ENCODE peak calls at places on chromosomes 2 and 18, in five cellular contexts. O is GM12891, R is heart left ventricle, S is body of pancreas, Z is H54. K is an unnamed sample.

GRCh38 chr18:36809590-36810381 is 19.0 kb downstream of the TPGS2 start:
- DNase-seq in R (no peak), O (peak), S (peak), Z (no peak), K (no peak)

GRCh38 chr2:132793532-132793931 is 123.5 kb upstream of the LYPD1 start:
- DNase-seq in O (no peak), Z (no peak), S (no peak), R (no peak), K (no peak)

GRCh38 chr2:159297042-159297707 is 10.7 kb upstream of the WDSUB1 start:
- DNase-seq in O (no peak), S (no peak), R (no peak), Z (no peak), K (no peak)

GRCh38 chr2:94956797-94957391 is 68.6 kb upstream of the MAL start:
- DNase-seq in O (no peak), Z (peak), S (peak), R (no peak), K (no peak)

GRCh38 chr2:211396815-211397214 is 840.4 kb downstream of the CPS1 start:
- DNase-seq in S (no peak), Z (no peak), R (no peak), O (no peak), K (no peak)

GRCh38 chr18:48201337-48201705 is 207.9 kb downstream of the ZBTB7C start:
- DNase-seq in Z (no peak), O (no peak), S (no peak), R (no peak), K (no peak)

GRCh38 chr18:14920976-14921375 is 173.0 kb downstream of the ANKRD30B start:
- DNase-seq in S (no peak), Z (no peak), O (no peak), R (no peak), K (no peak)

GRCh38 chr2:155115856-155116255 is 417.4 kb downstream of the KCNJ3 start:
- DNase-seq in Z (no peak), R (no peak), O (no peak), S (no peak), K (no peak)

GRCh38 chr2:241894056-241894641 is 24.6 kb downstream of the RTP5 start:
- DNase-seq in S (peak), O (no peak), R (no peak), Z (no peak), K (no peak)

GRCh38 chr2:150476213-150476740 is 11.2 kb downstream of the RND3 start:
- DNase-seq in Z (no peak), O (no peak), R (no peak), S (no peak), K (no peak)
- TF ChIP-seq POLR2A in Z (no peak), O (no peak), R (no peak), S (no peak), K (no peak)

GRCh38 chr2:20594048-20594750 is 56.7 kb downstream of the HS1BP3 start:
- DNase-seq in R (no peak), Z (no peak), S (peak), O (no peak), K (peak)

GRCh38 chr2:20596193-20596972 is 54.5 kb downstream of the HS1BP3 start:
- DNase-seq in Z (no peak), S (no peak), O (no peak), R (no peak), K (no peak)

GRCh38 chr2:20596973-20597867 is 53.7 kb downstream of the HS1BP3 start:
- DNase-seq in Z (no peak), S (peak), O (no peak), R (peak), K (peak)

GRCh38 chr2:20594957-20595356 is 55.9 kb downstream of the HS1BP3 start:
- DNase-seq in O (no peak), S (peak), R (no peak), Z (no peak), K (peak)

DNA sequence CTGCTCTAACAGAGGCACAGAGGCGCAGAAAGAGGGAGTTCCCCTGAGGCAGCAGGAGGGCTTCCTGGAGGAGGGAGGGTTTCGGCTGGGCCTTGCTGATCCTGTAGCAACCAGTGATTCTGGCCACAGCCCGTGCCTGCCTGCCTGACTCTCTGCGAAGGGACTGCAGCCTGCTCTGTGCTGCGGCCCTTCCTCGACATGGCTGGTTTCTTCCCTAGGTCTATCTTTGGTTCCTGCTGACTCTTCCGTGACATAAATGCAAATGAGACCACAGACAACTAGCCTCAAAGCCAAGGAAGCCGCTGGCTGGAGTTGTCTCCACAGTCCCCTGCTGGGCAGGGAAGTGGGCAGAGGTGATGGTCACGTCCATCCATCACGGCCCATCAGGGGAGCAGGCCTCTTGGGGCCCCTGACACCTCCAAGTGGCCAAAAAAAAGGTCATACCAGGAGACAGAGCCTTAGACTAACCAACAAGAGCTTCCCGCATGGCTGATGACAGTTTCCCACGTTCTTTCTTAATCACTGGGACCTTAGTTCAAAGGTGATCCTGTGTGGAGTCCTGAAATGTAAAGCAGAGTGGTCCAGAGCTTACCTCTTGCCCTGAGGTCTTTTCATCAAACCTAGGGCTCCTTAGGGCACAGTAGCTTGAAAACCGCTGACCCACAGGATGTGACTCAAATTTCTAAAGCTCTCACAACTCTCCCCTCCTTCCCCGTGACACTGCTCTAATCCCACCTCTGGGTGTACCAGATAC is 55.3 kb downstream of the HS1BP3 start:
- DNase-seq in O (no peak), R (peak), Z (peak), S (no peak), K (peak)
- TF ChIP-seq POLR2A in O (peak), R (no peak), Z (no peak), S (no peak), K (no peak)

DNA sequence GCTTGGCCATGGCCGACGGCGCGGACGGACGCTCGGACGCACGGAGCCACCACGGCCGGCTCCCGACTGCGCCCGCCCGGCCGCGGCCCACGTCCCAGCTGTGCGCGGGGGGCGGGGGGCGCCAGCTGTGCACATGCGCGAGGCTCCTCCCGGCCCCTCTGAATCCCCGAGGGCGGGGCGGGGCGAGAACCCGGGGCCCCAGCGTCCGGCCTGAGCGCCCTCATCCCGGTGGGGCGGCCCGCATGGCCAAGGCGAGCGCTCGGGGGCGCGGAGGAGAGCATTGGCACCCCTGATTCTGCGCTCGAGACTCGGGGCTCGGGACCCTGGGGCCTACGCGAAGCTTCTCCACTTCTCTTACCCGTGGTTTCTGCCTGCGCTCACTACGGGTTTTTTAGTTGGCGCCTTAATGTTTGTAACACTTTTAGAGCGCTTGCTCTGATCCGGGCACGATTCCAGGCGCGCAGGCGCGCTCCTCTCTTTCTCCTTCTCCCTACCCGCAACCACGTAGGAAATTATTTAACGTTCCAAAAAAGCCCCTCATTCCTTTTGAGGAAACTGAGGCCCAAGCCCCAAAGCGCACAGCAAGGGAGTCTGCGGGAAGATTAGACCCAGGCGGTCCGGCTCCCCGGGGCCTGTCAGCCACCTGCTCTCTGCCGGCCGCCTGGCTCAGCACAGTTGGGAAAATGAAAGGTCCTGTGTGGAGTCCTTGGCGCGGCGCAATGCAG is at the start of gene PXDN:
- DNase-seq in S (peak), O (peak), Z (no peak), R (peak), K (no peak)
- TF ChIP-seq POLR2A in S (no peak), O (no peak), Z (no peak), R (no peak), K (peak)

GRCh38 chr18:46678785-46679404 is 21.9 kb upstream of the LOXHD1 start:
- DNase-seq in S (no peak), O (no peak), R (no peak), Z (no peak), K (no peak)
- TF ChIP-seq POLR2A in S (no peak), O (no peak), R (no peak), Z (no peak), K (no peak)

DNA sequence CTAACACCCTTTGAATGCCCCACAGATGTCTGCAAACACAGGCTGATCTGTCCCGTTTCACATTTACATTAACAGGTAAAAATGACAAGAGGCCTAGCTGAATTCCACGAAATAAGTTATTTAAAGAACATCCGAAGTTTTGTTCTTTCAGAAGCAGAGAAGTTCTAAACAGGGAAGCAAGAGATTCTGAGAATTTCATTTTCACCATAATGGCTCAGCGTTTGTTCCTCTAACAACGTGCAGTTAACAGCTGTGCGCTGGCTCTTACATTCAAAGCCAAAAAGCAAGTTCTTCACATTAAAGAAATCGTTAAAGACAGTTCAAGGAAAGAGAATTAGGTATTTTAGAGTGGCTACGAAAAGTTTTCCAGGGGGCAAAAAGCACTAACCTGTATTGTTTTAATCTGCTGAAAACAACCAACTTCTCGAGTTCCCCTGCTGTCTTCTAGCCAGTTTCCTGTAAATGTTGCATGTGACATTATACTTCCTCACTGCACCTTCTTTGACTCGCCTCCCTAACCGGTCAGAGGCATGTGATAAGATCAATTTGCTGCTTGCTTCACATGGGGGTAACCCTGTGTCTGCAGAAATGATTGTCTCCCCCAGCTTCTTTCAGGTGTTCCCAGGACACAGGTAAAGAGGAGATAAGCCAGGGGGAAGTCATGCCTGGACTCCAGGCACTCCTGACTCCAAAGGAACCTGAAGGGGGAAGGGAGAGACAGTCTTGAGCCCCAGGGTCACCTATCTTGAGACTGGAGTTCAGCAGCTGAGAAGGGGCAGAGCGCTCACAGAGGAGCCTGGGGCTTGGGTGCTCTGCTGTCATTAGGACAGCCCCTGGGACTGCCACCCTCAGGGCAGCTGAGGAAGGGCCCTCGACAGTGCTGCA is 36.8 kb upstream of the WIPF1 start:
- DNase-seq in O (no peak), R (no peak), Z (no peak), S (no peak), K (no peak)
- TF ChIP-seq POLR2A in O (peak), R (no peak), Z (no peak), S (no peak), K (no peak)

DNA sequence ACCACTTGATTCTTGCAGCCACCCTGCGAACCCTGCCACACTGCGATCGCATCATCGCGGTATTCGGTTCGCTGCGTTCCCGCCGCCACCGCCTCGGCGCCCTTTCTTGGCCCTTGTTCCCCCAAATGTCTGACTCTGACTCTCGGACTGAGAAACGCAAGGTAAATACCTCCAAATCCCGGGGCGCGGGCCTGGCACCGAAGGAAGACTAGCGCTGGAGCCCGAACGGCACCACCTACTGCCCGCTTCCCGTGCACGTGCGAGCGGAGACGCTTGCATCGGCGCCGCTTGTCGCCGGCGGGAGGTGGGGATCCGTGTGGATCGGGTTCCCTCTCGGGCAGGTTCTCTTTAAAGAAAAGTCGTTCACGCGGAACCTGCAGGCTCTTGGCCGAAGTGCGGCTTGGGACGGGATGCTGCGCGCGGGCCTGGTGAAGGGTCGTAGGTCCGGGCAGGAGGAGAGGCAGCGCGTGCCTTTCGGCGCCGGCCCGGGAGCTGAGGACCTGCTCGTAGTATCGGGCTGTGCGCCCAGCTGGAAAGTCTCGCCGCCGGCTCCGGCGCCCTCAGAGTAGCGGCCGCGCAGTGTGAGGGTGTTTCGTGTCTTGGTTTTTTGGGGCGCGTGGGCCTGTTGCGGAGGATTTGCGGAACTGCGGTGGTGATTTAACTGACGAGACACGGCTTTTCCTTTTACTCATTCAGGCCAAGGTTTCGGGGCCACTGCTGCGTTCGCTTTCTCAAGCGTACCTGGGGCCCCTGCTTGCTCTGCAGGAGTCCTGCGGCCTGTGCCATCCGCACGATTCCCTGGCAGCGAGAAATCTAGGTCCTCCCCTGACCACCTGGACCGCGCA is 536 bp downstream of the BCL2L11 start:
- DNase-seq in Z (peak), S (peak), R (peak), O (no peak), K (peak)
- TF ChIP-seq POLR2A in Z (no peak), S (peak), R (no peak), O (no peak), K (no peak)

GRCh38 chr2:73215254-73215653 is 1.2 kb downstream of the SMYD5 start:
- DNase-seq in R (no peak), Z (no peak), S (no peak), O (no peak), K (no peak)

GRCh38 chr2:73217160-73217559 is 3.1 kb downstream of the SMYD5 start:
- DNase-seq in S (no peak), O (no peak), Z (no peak), R (no peak), K (peak)

GRCh38 chr2:73212098-73212447 is 2.0 kb upstream of the SMYD5 start:
- DNase-seq in R (no peak), Z (no peak), O (no peak), S (no peak), K (no peak)

GRCh38 chr2:73212448-73213176 is 1.4 kb upstream of the SMYD5 start:
- DNase-seq in R (peak), Z (peak), S (peak), O (peak), K (peak)

DNA sequence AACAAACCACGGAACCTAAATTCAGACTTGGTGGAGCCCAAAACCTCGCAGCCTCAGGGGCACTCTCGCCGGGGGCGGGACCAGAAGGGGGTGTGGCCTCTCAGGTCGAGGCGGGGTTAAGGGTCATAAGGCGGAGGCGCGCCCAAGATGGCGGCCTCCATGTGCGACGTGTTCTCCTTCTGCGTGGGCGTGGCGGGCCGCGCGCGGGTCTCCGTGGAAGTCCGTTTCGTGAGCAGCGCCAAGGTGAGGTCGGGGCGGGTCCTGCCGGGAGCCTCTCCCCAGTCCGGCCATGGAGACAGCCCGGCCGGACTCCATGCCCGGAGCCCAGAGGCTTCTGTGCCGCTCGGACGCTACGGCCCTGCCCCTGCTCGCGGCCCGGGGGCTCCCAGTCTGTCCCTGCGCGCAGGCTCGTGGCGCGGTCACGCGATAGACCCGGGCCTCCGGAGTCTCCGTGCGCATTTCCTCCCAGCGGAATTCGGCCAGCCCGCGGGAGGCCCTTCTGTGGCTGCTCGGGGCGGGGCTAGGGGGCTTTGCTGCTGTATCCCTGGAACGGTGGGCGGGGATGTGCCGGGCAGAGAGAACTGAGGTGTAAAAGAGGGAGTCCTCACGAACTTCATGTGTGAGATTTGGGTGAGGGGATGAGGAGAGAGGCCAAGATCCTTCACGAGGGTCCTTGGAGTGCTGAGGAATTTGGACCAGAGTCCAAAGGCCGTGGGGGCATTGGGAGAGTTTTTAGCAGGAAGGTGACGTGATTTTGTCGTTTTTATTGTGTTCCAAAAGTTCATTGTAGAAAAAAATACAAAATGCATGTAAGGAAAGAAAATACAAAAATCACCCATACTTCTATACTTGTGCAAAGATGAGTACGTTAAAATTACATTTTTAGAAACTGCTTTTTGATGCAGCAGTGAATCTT is at the start of gene SMYD5:
- DNase-seq in R (peak), O (peak), Z (peak), S (peak), K (peak)
- TF ChIP-seq POLR2A in R (no peak), O (peak), Z (peak), S (peak), K (peak)

GRCh38 chr2:156331572-156332451 is 709 bp downstream of the NR4A2 start:
- DNase-seq in Z (peak), O (no peak), S (peak), R (peak), K (peak)
- TF ChIP-seq POLR2A in Z (no peak), O (no peak), S (no peak), R (no peak), K (no peak)